ENCODE peak calls at places on chromosomes 4 and X, in six cellular contexts. G, W, I, U, P and V are unnamed samples.

GRCh38 chrX:137195991-137196390 is 162.2 kb upstream of the GPR101 start:
- DNase-seq in G (no peak), W (no peak), I (no peak), U (no peak), P (no peak), V (no peak)

GRCh38 chr4:176436500-176436973 is 116.8 kb downstream of the SPCS3 start:
- DNase-seq in G (no peak), W (no peak), I (no peak), U (peak), P (no peak), V (no peak)

GRCh38 chr4:4818440-4819212 is 40.8 kb upstream of the MSX1 start:
- DNase-seq in G (no peak), W (no peak), I (no peak), U (no peak), P (peak), V (no peak)

GRCh38 chr4:38868055-38868965 is 704 bp downstream of the FAM114A1 start:
- DNase-seq in G (no peak), W (no peak), I (no peak), U (no peak), P (peak), V (no peak)

GRCh38 chrX:69072486-69073006 is 92.7 kb downstream of the PJA1 start:
- DNase-seq in G (no peak), W (no peak), I (no peak), U (no peak), P (no peak), V (no peak)

GRCh38 chr4:88143504-88143903 is 14.9 kb downstream of the ABCG2 start:
- DNase-seq in G (no peak), W (no peak), I (no peak), U (no peak), P (no peak), V (no peak)

GRCh38 chr4:70113656-70114055 is 40.4 kb upstream of the PRR27 start:
- DNase-seq in G (no peak), W (no peak), I (no peak), U (no peak), P (no peak), V (no peak)

GRCh38 chrX:28609917-28610613 is 22.8 kb downstream of the IL1RAPL1 start:
- DNase-seq in G (no peak), W (no peak), I (no peak), U (no peak), P (no peak), V (no peak)

GRCh38 chr4:89788243-89789072 is 48.5 kb downstream of the SNCA start:
- DNase-seq in G (no peak), W (no peak), I (no peak), U (no peak), P (peak), V (no peak)

GRCh38 chr4:70518716-70519115 is 347 bp downstream of the AMTN start:
- DNase-seq in G (no peak), W (no peak), I (no peak), U (no peak), P (no peak), V (no peak)

GRCh38 chrX:71935542-71935941 is 24.9 kb downstream of the NHSL2 start:
- DNase-seq in G (no peak), W (no peak), I (no peak), U (no peak), P (no peak), V (no peak)

GRCh38 chr4:176380352-176381157 is 60.8 kb downstream of the SPCS3 start:
- DNase-seq in G (no peak), W (no peak), I (no peak), U (no peak), P (no peak), V (no peak)

GRCh38 chr4:48779095-48779997 is 733 bp downstream of the FRYL start:
- DNase-seq in G (peak), W (no peak), I (peak), U (peak), P (peak), V (peak)

GRCh38 chrX:17860811-17861495 is at the start of gene RAI2:
- DNase-seq in G (no peak), W (no peak), I (peak), U (no peak), P (peak), V (no peak)

GRCh38 chr4:127875791-127876190 is 4.9 kb upstream of the PLK4 start:
- DNase-seq in G (no peak), W (no peak), I (no peak), U (no peak), P (no peak), V (no peak)

GRCh38 chrX:109795682-109796081 is 62.6 kb upstream of the ACSL4 start:
- DNase-seq in G (no peak), W (no peak), I (no peak), U (no peak), P (no peak), V (no peak)

GRCh38 chr4:180057891-180058643 is 2185.1 kb upstream of the TENM3 start:
- DNase-seq in G (peak), W (no peak), I (no peak), U (no peak), P (peak), V (no peak)

GRCh38 chr4:81724925-81725329 is 253.2 kb upstream of the RASGEF1B start:
- DNase-seq in G (peak), W (no peak), I (peak), U (peak), P (peak), V (peak)

GRCh38 chr4:100189820-100190642 is at the start of gene DDIT4L:
- DNase-seq in G (peak), W (no peak), I (no peak), U (no peak), P (peak), V (no peak)

GRCh38 chrX:68498508-68499379 is at the start of gene YIPF6:
- DNase-seq in G (peak), W (no peak), I (peak), U (peak), P (peak), V (peak)

GRCh38 chr4:113827285-113827684 is 65.7 kb upstream of the CAMK2D start:
- DNase-seq in G (no peak), W (no peak), I (no peak), U (no peak), P (no peak), V (no peak)

DNA sequence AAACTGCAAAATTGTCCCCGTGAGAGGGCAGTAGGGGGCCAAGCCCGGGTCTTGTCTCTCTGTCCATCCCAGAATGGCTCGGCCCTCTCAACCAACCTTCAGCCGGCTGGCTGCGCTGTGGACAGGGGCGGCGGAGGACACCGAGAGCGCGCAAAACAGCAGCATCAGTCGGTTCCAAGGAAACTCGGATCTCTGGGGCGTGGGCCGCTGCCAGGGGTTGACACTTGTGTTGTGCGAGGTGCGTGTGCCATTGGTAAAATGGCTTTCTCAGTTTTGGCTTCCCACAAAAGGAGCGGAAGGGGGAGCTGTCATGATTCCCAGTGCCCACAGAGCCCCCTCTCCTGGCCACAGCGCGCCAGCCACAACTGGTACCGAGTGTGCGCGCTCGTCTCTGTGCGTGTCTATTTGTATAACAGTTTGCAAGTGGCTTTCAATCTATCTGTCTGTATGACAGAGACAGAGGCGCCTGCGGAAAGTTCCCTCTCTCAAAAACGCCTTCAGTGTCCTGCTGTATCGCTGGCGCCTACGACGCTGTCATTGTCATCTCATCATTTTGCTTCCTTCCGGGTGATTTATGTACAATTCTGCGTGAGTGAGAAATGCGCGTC is 1.9 kb downstream of the DKK2 start:
- DNase-seq in G (no peak), W (no peak), I (no peak), U (no peak), P (peak), V (no peak)
- TF ChIP-seq CTCF in G (no peak), W (peak), I (no peak), U (no peak), P (peak), V (no peak)

GRCh38 chr4:145885666-145886065 is 53.0 kb downstream of the ZNF827 start:
- DNase-seq in G (no peak), W (no peak), I (no peak), U (no peak), P (no peak), V (no peak)

GRCh38 chr4:145886871-145887240 is 51.8 kb downstream of the ZNF827 start:
- DNase-seq in G (no peak), W (no peak), I (no peak), U (peak), P (no peak), V (no peak)

GRCh38 chr4:145890689-145891088 is 47.9 kb downstream of the ZNF827 start:
- DNase-seq in G (no peak), W (no peak), I (no peak), U (no peak), P (no peak), V (no peak)

GRCh38 chr4:145887241-145887964 is 51.2 kb downstream of the ZNF827 start:
- DNase-seq in G (no peak), W (peak), I (no peak), U (peak), P (no peak), V (no peak)

GRCh38 chr4:145888393-145888792 is 50.2 kb downstream of the ZNF827 start:
- DNase-seq in G (no peak), W (no peak), I (no peak), U (peak), P (no peak), V (no peak)
- TF ChIP-seq CTCF in G (no peak), W (no peak), I (no peak), U (peak), P (no peak), V (no peak)

DNA sequence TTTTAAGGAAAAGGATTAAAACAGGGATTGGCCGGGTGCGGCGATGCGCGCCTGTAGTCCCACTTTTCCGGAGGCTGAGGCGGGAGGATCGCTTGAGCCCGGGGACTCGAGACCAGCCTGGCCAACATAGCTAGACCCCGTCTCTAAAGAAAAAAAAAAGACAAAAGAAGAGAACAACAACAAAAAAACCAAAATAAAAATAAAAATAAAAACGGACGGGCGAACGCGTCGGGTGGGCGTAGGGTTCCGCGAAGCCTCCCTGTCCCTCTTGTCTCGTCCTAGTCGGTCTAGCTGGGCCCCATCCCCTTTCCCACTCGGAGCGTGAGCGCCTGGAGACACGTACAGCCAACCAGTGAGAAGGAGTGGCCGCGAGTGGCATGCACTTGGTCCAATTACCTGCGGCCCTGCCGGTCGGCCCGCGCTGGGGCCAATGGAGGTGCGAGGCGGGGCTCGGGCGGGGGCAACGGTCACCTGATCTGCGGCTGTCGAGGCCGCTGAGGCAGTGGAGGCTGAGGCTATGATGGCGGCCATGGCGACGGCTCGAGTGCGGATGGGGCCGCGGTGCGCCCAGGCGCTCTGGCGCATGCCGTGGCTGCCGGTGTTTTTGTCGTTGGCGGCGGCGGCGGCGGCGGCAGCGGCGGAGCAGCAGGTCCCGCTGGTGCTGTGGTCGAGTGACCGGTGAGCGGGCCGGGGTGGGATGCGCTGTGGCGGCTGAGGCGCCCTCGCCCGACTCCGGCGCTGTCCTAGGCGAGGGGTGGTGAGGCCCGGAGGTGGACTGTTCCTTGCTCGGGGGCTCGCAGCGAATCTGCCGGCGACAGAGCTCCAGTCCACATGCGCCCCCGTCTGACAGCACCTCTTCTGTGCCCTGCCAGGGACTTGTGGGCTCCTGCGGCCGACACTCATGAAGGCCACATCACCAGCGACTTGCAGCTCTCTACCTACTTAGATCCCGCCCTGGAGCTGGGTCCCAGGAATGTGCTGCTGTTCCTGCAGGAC is at the start of gene ATP6AP1:
- DNase-seq in G (peak), W (peak), I (peak), U (peak), P (peak), V (peak)
- TF ChIP-seq CTCF in G (no peak), W (no peak), I (no peak), U (peak), P (no peak), V (no peak)

DNA sequence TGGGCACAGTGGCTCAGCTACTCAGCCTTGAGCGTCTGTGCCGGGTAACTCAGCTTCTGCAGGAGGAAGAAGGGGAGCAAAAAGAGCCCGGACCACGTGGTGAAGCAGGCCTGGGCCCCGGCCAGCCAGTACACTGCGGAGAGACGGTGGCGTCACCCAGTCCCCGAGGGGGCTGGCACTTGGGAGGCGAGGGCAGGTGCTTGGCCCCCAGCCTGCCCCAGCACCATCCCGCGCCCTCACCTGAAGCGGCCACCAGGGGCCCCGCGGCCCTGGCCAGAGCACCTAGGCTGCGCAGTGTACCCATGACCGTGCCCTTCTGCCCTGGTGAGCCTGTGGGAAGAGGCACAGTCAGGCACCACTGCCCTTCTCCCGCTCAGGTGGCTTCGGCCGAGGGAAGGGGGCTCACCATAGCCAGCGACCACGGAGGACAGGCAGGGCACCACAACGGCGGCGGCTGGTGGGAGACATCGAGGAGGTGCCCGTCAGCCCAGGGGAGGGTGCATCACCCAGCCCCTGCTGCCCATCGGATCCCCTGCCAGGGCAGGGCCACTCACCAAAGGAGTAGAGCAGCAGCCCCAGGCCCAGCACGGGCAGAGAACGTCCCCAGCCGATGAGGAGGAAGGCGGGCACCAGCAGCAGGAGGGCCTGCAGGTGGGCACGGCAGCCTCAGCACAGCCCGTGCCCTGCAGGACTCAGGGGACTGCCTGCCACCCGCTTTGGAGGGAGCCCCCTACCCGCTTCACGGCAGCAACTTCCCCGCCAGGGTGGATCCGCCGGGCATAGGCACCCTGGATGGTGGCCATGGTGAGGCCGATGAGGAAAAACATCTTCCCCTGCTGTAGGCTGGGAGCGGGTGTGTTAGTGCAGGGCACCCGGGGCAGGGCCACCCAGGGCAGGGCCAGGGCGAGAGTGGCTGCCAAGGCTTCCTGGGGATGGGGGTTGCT is 32.1 kb downstream of the NOP14 start:
- DNase-seq in G (no peak), W (no peak), I (no peak), U (no peak), P (no peak), V (peak)
- TF ChIP-seq CTCF in G (peak), W (peak), I (no peak), U (peak), P (no peak), V (no peak)

DNA sequence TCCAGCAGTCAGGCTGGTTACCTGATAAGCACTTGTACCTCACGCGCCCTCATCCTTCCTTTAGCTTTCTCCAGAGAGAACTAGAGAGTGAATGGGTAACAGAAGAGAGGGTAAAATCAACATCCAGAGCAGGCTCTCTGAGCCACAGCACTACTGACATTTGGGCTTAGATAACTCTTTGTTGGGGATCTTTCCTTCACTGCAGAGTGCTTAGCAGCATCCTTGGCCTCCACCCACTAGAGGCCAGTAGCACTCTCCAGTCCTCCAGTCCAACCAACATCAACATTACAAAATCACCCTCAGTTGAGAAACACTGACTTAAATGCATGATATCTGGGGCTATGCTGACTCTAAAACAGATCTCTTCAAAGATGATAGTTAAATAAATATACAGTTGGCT is 220.7 kb downstream of the TACR3 start:
- DNase-seq in G (no peak), W (no peak), I (no peak), U (no peak), P (no peak), V (no peak)
- TF ChIP-seq CTCF in G (no peak), W (no peak), I (no peak), U (peak), P (no peak), V (no peak)

GRCh38 chr4:109332926-109333464 is 30.5 kb upstream of the COL25A1 start:
- DNase-seq in G (no peak), W (no peak), I (no peak), U (peak), P (no peak), V (no peak)
- TF ChIP-seq CTCF in G (no peak), W (peak), I (no peak), U (peak), P (no peak), V (no peak)

GRCh38 chr4:3756343-3757059 is 9.7 kb upstream of the ADRA2C start:
- DNase-seq in G (no peak), W (no peak), I (no peak), U (no peak), P (no peak), V (no peak)
- TF ChIP-seq CTCF in G (no peak), W (no peak), I (no peak), U (no peak), P (no peak), V (no peak)

DNA sequence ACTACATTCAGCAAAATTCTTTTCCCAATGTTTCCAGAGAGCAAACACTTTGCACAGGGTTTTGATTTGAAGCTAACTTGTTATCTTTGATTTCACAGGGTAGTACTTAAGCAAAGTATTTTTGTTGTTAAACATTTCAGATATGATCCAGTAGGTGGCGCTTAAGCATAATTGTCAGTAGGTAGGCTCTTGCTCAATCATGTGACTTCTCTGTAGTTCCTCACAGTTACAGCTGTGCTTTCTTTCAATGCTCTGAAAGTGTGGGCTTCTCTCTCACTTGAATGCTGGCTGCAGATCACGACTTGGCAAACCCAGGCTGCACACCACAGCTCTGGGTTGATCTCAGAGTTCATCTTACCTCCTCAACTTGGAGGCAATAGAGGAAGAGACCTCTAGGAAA is 1016.5 kb downstream of the SH3BGRL start:
- DNase-seq in G (peak), W (no peak), I (no peak), U (peak), P (no peak), V (no peak)
- TF ChIP-seq CTCF in G (no peak), W (no peak), I (no peak), U (peak), P (peak), V (no peak)

GRCh38 chrX:95065151-95065550 is 1391.1 kb downstream of the FAM133A start:
- DNase-seq in G (no peak), W (no peak), I (no peak), U (no peak), P (no peak), V (no peak)

GRCh38 chrX:95071621-95072020 is 1397.6 kb downstream of the FAM133A start:
- DNase-seq in G (no peak), W (no peak), I (no peak), U (no peak), P (no peak), V (no peak)

GRCh38 chrX:95076449-95076848 is 1402.4 kb downstream of the FAM133A start:
- DNase-seq in G (no peak), W (no peak), I (no peak), U (peak), P (peak), V (no peak)

DNA sequence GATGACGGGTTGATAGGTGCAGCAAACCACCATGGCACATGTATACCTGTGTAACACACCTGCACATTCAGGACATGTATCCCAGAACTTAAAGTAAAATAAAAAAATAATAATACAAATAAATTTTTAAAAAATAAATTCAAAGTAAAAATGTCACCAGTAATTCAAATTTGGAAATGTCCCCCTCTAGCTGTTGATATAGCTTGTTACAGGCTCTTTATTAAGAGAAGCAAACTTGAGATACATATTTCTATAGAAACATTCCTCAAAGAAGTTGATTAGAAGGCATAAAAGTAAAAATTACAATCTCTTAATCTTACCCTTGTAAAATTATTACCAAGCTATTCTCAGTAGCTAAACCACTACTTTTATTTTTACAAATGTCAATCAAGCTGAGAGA is 1397.0 kb downstream of the FAM133A start:
- DNase-seq in G (no peak), W (no peak), I (no peak), U (no peak), P (no peak), V (no peak)
- TF ChIP-seq CTCF in G (no peak), W (no peak), I (no peak), U (no peak), P (peak), V (no peak)